ENCODE peak calls at places on chromosomes 12 and 14, in four cellular contexts. One of them, this sample, is unnamed.

GRCh38 chr12:91763654-91764439 is 381.8 kb downstream of the BTG1 start:
- DNase-seq in transverse colon: no peak
- DNase-seq in prostate gland: no peak
- DNase-seq in spleen: no peak
- DNase-seq in this sample: no peak

GRCh38 chr14:74838141-74838540 is 37.8 kb downstream of the PROX2 start:
- DNase-seq in spleen: no peak
- DNase-seq in prostate gland: no peak
- DNase-seq in transverse colon: no peak
- DNase-seq in this sample: no peak

GRCh38 chr12:53552346-53553327 is 45.4 kb upstream of the NPFF start:
- DNase-seq in prostate gland: no peak
- DNase-seq in spleen: no peak
- DNase-seq in transverse colon: no peak
- DNase-seq in this sample: no peak

GRCh38 chr12:54437243-54437642 is 18.2 kb upstream of the ITGA5 start:
- DNase-seq in prostate gland: no peak
- DNase-seq in spleen: no peak
- DNase-seq in transverse colon: no peak
- DNase-seq in this sample: no peak

GRCh38 chr14:51430600-51430999 is 190.6 kb downstream of the TMX1 start:
- DNase-seq in prostate gland: no peak
- DNase-seq in transverse colon: no peak
- DNase-seq in spleen: no peak
- DNase-seq in this sample: no peak

GRCh38 chr12:28415755-28416154 is 225.5 kb downstream of the CCDC91 start:
- DNase-seq in spleen: no peak
- DNase-seq in transverse colon: no peak
- DNase-seq in prostate gland: no peak
- DNase-seq in this sample: no peak

GRCh38 chr14:71467419-71467818 is 464.8 kb upstream of the RGS6 start:
- DNase-seq in spleen: no peak
- DNase-seq in transverse colon: no peak
- DNase-seq in prostate gland: no peak
- DNase-seq in this sample: no peak

GRCh38 chr12:112939761-112940357 is 1.6 kb downstream of the OAS3 start:
- DNase-seq in prostate gland: no peak
- DNase-seq in spleen: no peak
- DNase-seq in transverse colon: no peak
- DNase-seq in this sample: no peak

GRCh38 chr14:96126339-96126770 is 78.3 kb upstream of the BDKRB2 start:
- DNase-seq in spleen: no peak
- DNase-seq in transverse colon: no peak
- DNase-seq in prostate gland: no peak
- DNase-seq in this sample: no peak

GRCh38 chr12:40315375-40315774 is 90.6 kb downstream of the LRRK2 start:
- DNase-seq in spleen: no peak
- DNase-seq in prostate gland: no peak
- DNase-seq in transverse colon: no peak
- DNase-seq in this sample: no peak

GRCh38 chr12:42125372-42125767 is 19.3 kb downstream of the GXYLT1 start:
- DNase-seq in prostate gland: no peak
- DNase-seq in spleen: no peak
- DNase-seq in transverse colon: no peak
- DNase-seq in this sample: no peak

GRCh38 chr14:20215196-20215595 is 8.3 kb upstream of the OR11H6 start:
- DNase-seq in prostate gland: no peak
- DNase-seq in transverse colon: no peak
- DNase-seq in spleen: no peak
- DNase-seq in this sample: no peak

DNA sequence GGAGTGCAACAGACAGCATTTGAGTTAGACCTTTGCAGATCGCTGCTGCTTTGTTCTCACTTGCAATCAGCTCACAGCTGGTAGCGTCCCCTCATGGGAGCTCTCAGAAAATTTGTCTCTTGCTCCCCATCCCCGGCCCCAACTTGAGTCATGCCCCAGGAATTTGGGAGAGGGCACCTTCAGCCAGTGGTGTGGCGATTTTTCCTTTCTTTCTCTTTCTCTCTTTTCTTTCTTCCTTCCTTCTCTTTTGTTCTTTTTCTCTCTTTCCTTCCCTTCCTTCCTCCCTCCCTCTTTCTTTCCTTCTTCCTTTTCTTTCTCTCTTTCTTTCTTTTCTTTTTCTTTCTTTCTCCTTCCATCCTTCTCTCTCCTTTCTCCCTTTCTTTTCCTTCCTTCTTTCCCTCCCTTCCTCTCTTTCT is 34.2 kb upstream of the MAP1LC3B2 start:
- DNase-seq in spleen: no peak
- DNase-seq in transverse colon: no peak
- DNase-seq in prostate gland: no peak
- DNase-seq in this sample: no peak
- TF ChIP-seq CTCF in spleen: no peak
- TF ChIP-seq CTCF in transverse colon: no peak
- TF ChIP-seq CTCF in prostate gland: no peak
- TF ChIP-seq CTCF in this sample: no peak

GRCh38 chr12:52247622-52248540 is 14.8 kb downstream of the KRT7 start:
- DNase-seq in transverse colon: no peak
- DNase-seq in prostate gland: no peak
- DNase-seq in spleen: no peak
- DNase-seq in this sample: no peak
- TF ChIP-seq POLR2A in transverse colon: no peak
- TF ChIP-seq POLR2A in prostate gland: no peak
- TF ChIP-seq POLR2A in spleen: no peak
- TF ChIP-seq POLR2A in this sample: no peak

DNA sequence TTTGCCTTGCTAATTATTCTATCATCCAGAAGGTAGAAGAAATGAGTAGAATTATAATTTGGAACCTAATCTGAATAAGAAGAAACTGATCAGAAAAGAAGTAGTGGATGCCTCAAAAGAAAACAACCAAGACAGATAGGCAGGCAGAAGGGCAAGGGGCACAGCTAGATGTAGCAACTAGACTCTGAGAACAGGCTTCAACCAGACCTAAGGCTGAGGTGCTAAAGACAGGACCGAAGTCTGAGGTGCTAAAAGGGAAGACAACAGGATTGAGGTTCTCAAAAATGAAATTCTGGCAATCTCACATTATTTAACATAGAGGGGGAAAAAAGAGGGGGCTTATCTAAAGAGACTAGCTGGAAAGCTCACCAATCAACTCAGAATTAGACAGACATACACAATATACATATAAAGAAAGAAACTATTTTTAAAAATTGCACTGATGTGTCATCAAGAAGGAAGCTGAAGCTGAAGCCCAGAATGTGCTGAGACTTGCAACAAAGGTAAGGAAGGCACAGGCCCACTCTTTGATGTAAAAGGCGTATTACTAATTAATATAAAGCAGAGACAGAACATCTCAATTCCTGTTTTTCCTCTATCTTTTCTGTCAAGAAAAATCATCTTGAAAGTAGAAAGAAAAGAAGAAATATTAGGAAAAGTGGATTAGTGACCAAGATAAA is 43.8 kb upstream of the CSRNP2 start:
- DNase-seq in spleen: no peak
- DNase-seq in prostate gland: no peak
- DNase-seq in transverse colon: no peak
- DNase-seq in this sample: no peak
- TF ChIP-seq POLR2AphosphoS5 in spleen: no peak
- TF ChIP-seq POLR2AphosphoS5 in prostate gland: no peak
- TF ChIP-seq POLR2AphosphoS5 in transverse colon: no peak
- TF ChIP-seq POLR2AphosphoS5 in this sample: no peak

GRCh38 chr14:61337893-61338292 is 16.5 kb downstream of the PRKCH start:
- DNase-seq in spleen: no peak
- DNase-seq in transverse colon: peak
- DNase-seq in prostate gland: no peak
- DNase-seq in this sample: no peak

GRCh38 chr14:61335876-61336275 is 14.5 kb downstream of the PRKCH start:
- DNase-seq in spleen: no peak
- DNase-seq in prostate gland: no peak
- DNase-seq in transverse colon: no peak
- DNase-seq in this sample: no peak

GRCh38 chr14:61335049-61335448 is 13.7 kb downstream of the PRKCH start:
- DNase-seq in transverse colon: no peak
- DNase-seq in prostate gland: no peak
- DNase-seq in spleen: no peak
- DNase-seq in this sample: no peak

GRCh38 chr14:61341275-61342210 is 20.2 kb downstream of the PRKCH start:
- DNase-seq in spleen: no peak
- DNase-seq in transverse colon: no peak
- DNase-seq in prostate gland: no peak
- DNase-seq in this sample: no peak

GRCh38 chr14:61338457-61338856 is 17.1 kb downstream of the PRKCH start:
- DNase-seq in spleen: no peak
- DNase-seq in transverse colon: no peak
- DNase-seq in prostate gland: no peak
- DNase-seq in this sample: no peak
- TF ChIP-seq CTCF in spleen: no peak
- TF ChIP-seq CTCF in transverse colon: no peak
- TF ChIP-seq CTCF in prostate gland: no peak
- TF ChIP-seq CTCF in this sample: no peak

DNA sequence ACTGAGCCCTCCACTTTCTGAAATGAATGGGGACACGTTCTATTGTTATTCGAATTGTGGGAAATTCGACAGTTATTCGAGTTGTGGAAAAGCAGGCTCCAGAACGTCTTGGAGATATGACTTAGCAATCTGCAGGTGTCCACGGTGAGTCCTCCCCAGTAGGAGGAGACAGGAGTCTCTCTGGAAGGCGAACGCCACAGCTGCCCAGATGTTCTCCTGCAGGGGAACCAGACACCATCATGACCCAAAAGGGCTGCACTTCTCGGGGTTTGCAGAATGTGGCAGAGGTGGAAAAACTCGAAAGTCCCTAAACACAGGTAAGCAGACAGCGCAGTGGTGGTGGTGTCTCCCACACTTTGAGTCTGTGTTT is 363.6 kb upstream of the SFSWAP start:
- DNase-seq in prostate gland: no peak
- DNase-seq in transverse colon: no peak
- DNase-seq in spleen: no peak
- DNase-seq in this sample: no peak
- TF ChIP-seq POLR2A in prostate gland: no peak
- TF ChIP-seq POLR2A in transverse colon: no peak
- TF ChIP-seq POLR2A in spleen: no peak
- TF ChIP-seq POLR2A in this sample: no peak

This sample was measured in suprapubic skin.